ENCODE peak calls at places on chromosome 17, in nine cellular contexts. J, A, M, V, P, Y, B, C and U are unnamed samples.

GRCh38 chr17:13568746-13569739 is 32.7 kb downstream of the HS3ST3A1 start:
- DNase-seq in V (peak; percentile 17), M (no peak), P (no peak), A (no peak), Y (no peak), C (no peak), J (no peak), B (no peak), U (no peak)

GRCh38 chr17:20926532-20926931 is 116.3 kb downstream of the USP22 start:
- DNase-seq in J (no peak), A (no peak), C (no peak), Y (no peak), V (no peak), M (no peak), B (no peak), P (no peak), U (no peak)

GRCh38 chr17:56176101-56176500 is 22.8 kb downstream of the ANKFN1 start:
- DNase-seq in C (no peak), P (no peak), Y (no peak), M (no peak), A (no peak), J (no peak), V (no peak), B (no peak), U (no peak)

GRCh38 chr17:61678339-61678738 is 87.3 kb upstream of the NACA2 start:
- DNase-seq in V (no peak), P (no peak), B (no peak), J (no peak), A (no peak), M (no peak), C (no peak), Y (no peak), U (no peak)

GRCh38 chr17:64129515-64129764 is 504 bp downstream of the ERN1 start:
- DNase-seq in P (no peak), A (no peak), C (no peak), J (no peak), B (no peak), Y (peak; percentile 66), V (no peak), M (no peak), U (no peak)

GRCh38 chr17:41710472-41711090 is 1.6 kb upstream of the GAST start:
- DNase-seq in B (no peak), V (no peak), C (no peak), Y (no peak), J (no peak), P (no peak), M (no peak), A (no peak), U (no peak)

GRCh38 chr17:35747540-35748017 is 5.5 kb downstream of the GAS2L2 start:
- DNase-seq in C (peak; percentile 94), B (peak; percentile 86), M (peak; percentile 90), V (peak; percentile 88), J (peak; percentile 89), Y (peak; percentile 90), P (peak; percentile 76), A (peak; percentile 63), U (peak; percentile 36)

GRCh38 chr17:80163315-80163714 is 6.5 kb upstream of the CARD14 start:
- DNase-seq in P (no peak), M (no peak), C (no peak), A (no peak), J (no peak), V (no peak), B (no peak), Y (no peak), U (no peak)

GRCh38 chr17:9371019-9371418 is 204.6 kb downstream of the STX8 start:
- DNase-seq in Y (no peak), J (no peak), A (no peak), B (no peak), M (no peak), P (no peak), C (no peak), V (no peak), U (peak; percentile 15)

GRCh38 chr17:45170280-45170975 is 8.8 kb downstream of the HEXIM2 start:
- DNase-seq in P (no peak), M (no peak), B (no peak), A (no peak), V (no peak), Y (no peak), C (no peak), J (no peak), U (no peak)

GRCh38 chr17:72588961-72589360 is 468.1 kb downstream of the SOX9 start:
- DNase-seq in J (no peak), Y (no peak), A (no peak), M (no peak), P (no peak), C (no peak), B (no peak), V (no peak), U (no peak)

GRCh38 chr17:39929657-39930407 is 2.3 kb downstream of the LRRC3C start:
- DNase-seq in C (no peak), J (no peak), Y (no peak), P (no peak), B (no peak), M (no peak), V (no peak), A (no peak), U (no peak)

GRCh38 chr17:68291836-68292688 is 767 bp downstream of the ARSG start:
- DNase-seq in J (peak; percentile 38), A (peak; percentile 69), C (peak; percentile 95), V (peak; percentile 76), Y (peak; percentile 97), P (peak; percentile 92), M (peak; percentile 91), B (peak; percentile 97), U (peak; percentile 97)

GRCh38 chr17:57352658-57353057 is 96.3 kb downstream of the MSI2 start:
- DNase-seq in B (no peak), A (no peak), Y (no peak), M (no peak), J (no peak), V (no peak), C (no peak), P (no peak), U (no peak)

GRCh38 chr17:46940692-46941404 is 17.9 kb downstream of the GOSR2 start:
- DNase-seq in Y (peak; percentile 76), P (peak; percentile 66), M (peak; percentile 81), C (peak; percentile 93), V (peak; percentile 90), J (peak; percentile 35), A (peak; percentile 63), B (peak; percentile 77), U (no peak)

GRCh38 chr17:57481901-57482300 is 225.6 kb downstream of the MSI2 start:
- DNase-seq in Y (no peak), C (no peak), A (no peak), J (no peak), M (no peak), P (no peak), B (no peak), V (no peak), U (no peak)

GRCh38 chr17:28497931-28498330 is 8.2 kb upstream of the FOXN1 start:
- DNase-seq in A (peak; percentile 77), B (no peak), J (no peak), C (no peak), M (no peak), P (no peak), V (no peak), Y (no peak), U (no peak)

GRCh38 chr17:35568561-35568960 is 7.9 kb upstream of the SLFN14 start:
- DNase-seq in J (no peak), Y (no peak), P (peak; percentile 25), C (no peak), A (no peak), B (no peak), V (no peak), M (peak; percentile 22), U (no peak)

GRCh38 chr17:58575511-58575910 is 61.1 kb upstream of the MTMR4 start:
- DNase-seq in V (no peak), C (peak; percentile 0), P (no peak), M (no peak), Y (no peak), B (no peak), J (no peak), A (no peak), U (no peak)
- TF ChIP-seq CTCF in V (no peak), C (no peak), P (no peak), M (no peak), Y (no peak), B (no peak), J (no peak), A (no peak), U (no peak)

DNA sequence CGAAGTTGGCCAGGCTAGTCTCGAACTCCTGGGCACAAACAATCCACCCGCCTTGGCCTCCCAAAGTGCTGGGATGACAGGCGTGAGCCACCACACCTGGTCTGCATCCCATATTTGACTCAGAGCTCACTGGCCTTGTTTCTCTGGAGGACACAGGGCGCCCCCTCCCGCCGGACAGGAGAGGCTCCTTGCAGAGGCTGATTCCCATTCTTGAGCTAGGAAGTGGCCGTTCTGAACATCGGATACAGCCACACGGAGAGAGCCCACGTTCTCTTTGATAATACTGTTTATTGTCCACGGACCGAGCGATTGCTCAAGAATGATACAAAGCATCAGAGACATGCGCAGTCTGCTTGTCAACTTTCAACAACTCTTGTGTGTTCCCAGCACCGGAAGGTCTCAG is 12.1 kb upstream of the USP36 start:
- DNase-seq in J (no peak), M (no peak), P (no peak), C (no peak), V (no peak), A (no peak), B (no peak), Y (no peak), U (no peak)
- TF ChIP-seq CTCF in J (no peak), M (no peak), P (no peak), C (no peak), V (peak; percentile 21), A (no peak), B (no peak), Y (no peak), U (peak; percentile 39)

GRCh38 chr17:34443832-34444469 is 80.9 kb upstream of the CCL1 start:
- DNase-seq in P (no peak), M (peak; percentile 37), Y (no peak), V (peak; percentile 21), C (no peak), A (no peak), J (no peak), B (no peak), U (no peak)
- TF ChIP-seq CTCF in P (no peak), M (peak; percentile 13), Y (no peak), V (no peak), C (no peak), A (peak; percentile 54), J (no peak), B (no peak), U (peak; percentile 44)

GRCh38 chr17:49364119-49364518 is 2.1 kb upstream of the ZNF652 start:
- DNase-seq in C (peak; percentile 31), B (no peak), J (no peak), M (no peak), A (no peak), V (no peak), Y (no peak), P (no peak), U (no peak)

GRCh38 chr17:49362723-49363117 is 670 bp upstream of the ZNF652 start:
- DNase-seq in C (no peak), B (no peak), A (no peak), P (no peak), V (no peak), J (no peak), Y (no peak), M (no peak), U (no peak)

GRCh38 chr17:49363251-49363650 is 1.2 kb upstream of the ZNF652 start:
- DNase-seq in P (no peak), M (no peak), J (no peak), V (no peak), A (no peak), B (no peak), C (peak; percentile 29), Y (no peak), U (no peak)

GRCh38 chr17:49369089-49369488 is 7.0 kb upstream of the ZNF652 start:
- DNase-seq in C (peak; percentile 10), P (no peak), B (no peak), M (no peak), V (no peak), A (no peak), J (no peak), Y (no peak), U (no peak)

GRCh38 chr17:49365667-49366066 is 3.6 kb upstream of the ZNF652 start:
- DNase-seq in A (no peak), J (no peak), C (peak; percentile 54), P (no peak), Y (no peak), B (no peak), M (no peak), V (peak; percentile 8), U (no peak)
- TF ChIP-seq CTCF in A (peak; percentile 12), J (no peak), C (no peak), P (no peak), Y (no peak), B (no peak), M (no peak), V (no peak), U (peak; percentile 32)